ENCODE peak calls at places on chromosome 19, in nine cellular contexts. K, E, P, D, C, G, V, X and R are unnamed samples. For H3K27me3, the result is how much of the 10 kb centered on the place peaks cover.

GRCh38 chr19:32828139-32828538 is 41.4 kb downstream of the SLC7A9 start:
- DNase-seq in V (no peak), X (no peak), P (no peak), E (no peak), G (no peak), C (no peak), D (no peak), K (no peak), R (no peak)

GRCh38 chr19:36008336-36008978 is at the start of gene SYNE4:
- DNase-seq in C (no peak), X (no peak), G (no peak), K (peak), V (peak), P (no peak), E (no peak), D (no peak), R (peak)

GRCh38 chr19:51338563-51339312 is 3.2 kb downstream of the VSIG10L start:
- DNase-seq in C (peak), D (peak), X (peak), G (peak), V (peak), E (peak), K (peak), P (peak), R (peak)

GRCh38 chr19:54001496-54001895 is 10.1 kb downstream of the CACNG6 start:
- DNase-seq in K (no peak), E (no peak), V (no peak), D (no peak), P (no peak), G (no peak), C (no peak), X (no peak), R (no peak)

GRCh38 chr19:2189880-2190279 is 26.1 kb downstream of the DOT1L start:
- DNase-seq in K (no peak), P (no peak), C (no peak), X (no peak), V (no peak), E (no peak), D (no peak), G (no peak), R (no peak)

GRCh38 chr19:58351558-58351878 is 1.8 kb downstream of the A1BG start:
- DNase-seq in E (no peak), C (no peak), P (no peak), V (no peak), X (no peak), K (no peak), G (no peak), D (no peak), R (no peak)

GRCh38 chr19:38266981-38267597 is 2.7 kb downstream of the SPINT2 start:
- DNase-seq in K (peak), X (no peak), P (no peak), C (no peak), D (no peak), G (peak), V (peak), E (no peak), R (no peak)

GRCh38 chr19:54482889-54483288 is 9.8 kb upstream of the CDC42EP5 start:
- DNase-seq in G (no peak), V (no peak), C (no peak), D (no peak), X (no peak), K (no peak), E (no peak), P (no peak), R (no peak)

GRCh38 chr19:2345794-2346663 is 14.0 kb upstream of the TMPRSS9 start:
- DNase-seq in C (no peak), P (no peak), X (no peak), G (no peak), K (peak), E (no peak), V (peak), D (no peak), R (peak)

GRCh38 chr19:8149261-8150094 is at the start of gene FBN3:
- DNase-seq in D (no peak), C (no peak), X (no peak), G (no peak), V (no peak), K (no peak), P (no peak), E (no peak), R (no peak)

GRCh38 chr19:854549-854948 is 2.4 kb downstream of the ELANE start:
- DNase-seq in C (no peak), K (no peak), X (no peak), V (no peak), G (no peak), D (no peak), E (no peak), P (no peak), R (no peak)

GRCh38 chr19:3178377-3178972 is at the start of gene S1PR4:
- DNase-seq in K (peak), G (no peak), E (no peak), X (no peak), D (no peak), C (no peak), V (peak), P (no peak), R (peak)

GRCh38 chr19:14118165-14119051 is 846 bp upstream of the PRKACA start:
- DNase-seq in P (peak), K (peak), V (peak), X (peak), G (peak), E (no peak), C (peak), D (peak), R (peak)

GRCh38 chr19:35436477-35437141 is 11.4 kb upstream of the FFAR2 start:
- DNase-seq in C (no peak), P (no peak), D (no peak), E (no peak), K (peak), V (peak), X (no peak), G (no peak), R (no peak)

GRCh38 chr19:22620912-22621311 is 13.2 kb upstream of the ZNF492 start:
- DNase-seq in K (no peak), V (no peak), G (no peak), P (no peak), D (no peak), E (no peak), C (no peak), X (no peak), R (peak)

GRCh38 chr19:19185853-19186728 is 5.9 kb downstream of the BORCS8 start:
- DNase-seq in V (peak), C (no peak), G (peak), K (peak), D (no peak), X (no peak), P (no peak), E (peak), R (no peak)

GRCh38 chr19:50462970-50463369 is 13.3 kb upstream of the EMC10 start:
- DNase-seq in X (no peak), D (no peak), P (no peak), E (no peak), V (no peak), G (no peak), C (no peak), K (no peak), R (no peak)

GRCh38 chr19:32718286-32718685 is 1.3 kb upstream of the TDRD12 start:
- DNase-seq in C (no peak), E (no peak), K (no peak), G (no peak), D (no peak), V (no peak), X (no peak), P (no peak), R (no peak)

GRCh38 chr19:30240904-30241695 is 131.1 kb upstream of the ZNF536 start:
- DNase-seq in D (no peak), X (no peak), C (no peak), P (no peak), E (no peak), G (no peak), K (no peak), V (no peak), R (no peak)

GRCh38 chr19:40279761-40280607 is 5.2 kb downstream of the AKT2 start:
- DNase-seq in X (no peak), G (no peak), P (no peak), K (no peak), C (no peak), V (no peak), D (no peak), E (no peak), R (no peak)

GRCh38 chr19:1882089-1882785 is 3.1 kb downstream of the ABHD17A start:
- DNase-seq in G (no peak), X (no peak), V (peak), P (no peak), C (no peak), K (no peak), E (no peak), D (no peak), R (peak)

GRCh38 chr19:29302002-29302928 is 89.3 kb upstream of the UQCRFS1 start:
- DNase-seq in P (no peak), K (no peak), C (no peak), G (no peak), E (no peak), D (no peak), X (no peak), V (no peak), R (no peak)

GRCh38 chr19:43501661-43502418 is 2.7 kb downstream of the PHLDB3 start:
- DNase-seq in E (peak), G (no peak), P (no peak), V (no peak), C (no peak), D (no peak), X (no peak), K (no peak), R (no peak)

GRCh38 chr19:45638930-45639729 is at the start of gene EML2:
- DNase-seq in K (peak), V (peak), C (peak), E (no peak), D (no peak), P (no peak), G (no peak), X (no peak), R (peak)

GRCh38 chr19:368624-369020 is 24.0 kb upstream of the MIER2 start:
- DNase-seq in X (no peak), G (no peak), D (no peak), E (no peak), K (peak), C (no peak), P (no peak), V (no peak), R (no peak)

GRCh38 chr19:42423462-42424344 is 3.5 kb downstream of the LIPE start:
- DNase-seq in V (peak), G (peak), K (peak), C (peak), D (peak), P (peak), E (no peak), X (peak), R (peak)

GRCh38 chr19:10295847-10296591 is 6.3 kb downstream of the ICAM5 start:
- DNase-seq in G (no peak), E (no peak), X (no peak), C (no peak), V (no peak), D (no peak), P (no peak), K (peak), R (no peak)
- H3K27me3 ChIP-seq in G (under half), E (under half), X (half or more), C (half or more), V (half or more), D (half or more), P (half or more), K (under half), R (under half)

DNA sequence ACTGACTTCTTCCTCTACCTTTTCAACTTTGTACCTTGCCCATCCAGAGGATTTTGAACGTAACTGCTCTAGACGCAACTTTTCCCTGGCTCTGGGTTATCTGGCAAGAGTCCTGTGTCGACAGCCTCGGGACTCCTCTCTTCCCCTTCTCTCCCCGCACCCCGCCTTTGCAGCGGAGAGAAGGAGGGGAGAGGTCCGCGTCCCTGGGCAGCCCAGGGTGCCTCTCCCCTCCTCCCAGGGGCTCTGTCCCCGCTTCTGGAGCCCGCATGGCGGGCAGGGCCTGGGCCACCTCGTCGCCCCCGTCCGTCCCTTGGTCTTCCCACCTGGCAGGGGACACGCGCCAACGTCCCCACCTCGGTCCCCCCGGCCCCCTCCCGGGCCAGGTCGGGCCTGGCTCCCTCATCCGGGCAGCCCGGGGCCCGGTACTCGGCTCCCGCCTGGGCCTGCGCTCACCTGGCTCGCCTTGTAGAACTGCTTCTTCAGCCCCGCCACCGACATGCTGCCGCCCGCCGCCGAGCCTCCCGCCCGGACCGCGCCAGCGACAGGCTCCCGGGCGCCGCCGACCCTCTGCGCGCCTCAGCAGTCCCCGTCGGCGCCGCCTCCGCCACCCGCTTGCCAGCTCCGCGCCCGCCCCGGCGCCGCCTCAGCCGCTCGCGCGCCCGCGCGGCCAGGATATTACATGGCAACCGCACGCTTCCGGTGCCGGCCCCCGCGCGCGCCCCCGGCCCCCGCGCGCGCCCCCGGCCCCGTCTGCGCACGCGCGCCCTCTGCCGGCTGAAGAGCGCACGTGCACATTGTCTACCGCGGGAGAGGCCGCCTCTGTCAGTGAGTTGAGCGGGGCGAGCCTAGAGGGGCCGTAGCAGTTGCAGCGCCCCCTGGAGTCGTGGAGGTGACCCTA is at the start of gene SH3GL1:
- DNase-seq in K (peak), V (peak), P (peak), C (peak), D (peak), X (peak), G (peak), E (peak), R (peak)
- TF ChIP-seq POLR2A in K (peak), V (peak), P (peak), C (no peak), D (peak), X (no peak), G (peak), E (no peak), R (peak)

DNA sequence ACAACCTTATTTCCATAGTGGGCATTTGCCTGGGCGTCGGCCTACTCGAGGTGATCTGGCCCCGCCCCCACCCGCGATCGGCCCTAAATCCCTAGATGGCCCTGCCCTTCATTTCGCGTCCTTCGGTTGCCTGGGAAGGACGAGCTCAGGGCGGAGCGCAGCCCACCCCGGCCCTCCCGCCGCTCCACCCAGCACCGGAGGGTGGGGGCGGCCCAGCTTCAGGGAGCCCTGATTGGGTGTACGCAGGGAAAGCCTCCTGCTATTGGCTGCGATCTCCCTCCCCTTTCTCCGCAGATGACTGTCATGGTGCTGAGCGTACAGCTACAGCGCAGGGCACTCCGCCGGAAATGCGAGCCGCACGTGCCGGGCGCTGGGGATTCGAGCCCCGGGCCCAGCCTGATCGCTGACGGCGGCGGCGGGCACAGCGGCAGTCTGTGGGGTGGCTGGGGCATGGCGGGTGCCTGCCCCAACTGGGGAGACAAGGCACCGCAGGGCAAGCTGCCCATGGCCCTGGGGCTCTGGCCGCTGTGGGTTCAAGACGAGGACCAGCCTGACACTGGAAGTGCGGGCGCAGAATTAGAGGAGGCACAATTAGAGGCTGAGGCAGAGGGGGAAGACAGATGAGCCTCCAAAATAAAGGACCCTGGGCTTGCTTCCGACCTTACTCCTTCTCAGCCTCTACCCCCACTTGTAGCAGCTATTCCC is 4.3 kb downstream of the CD37 start:
- DNase-seq in C (peak), D (peak), K (peak), V (peak), P (peak), X (no peak), G (peak), E (peak), R (peak)
- H3K4me3 ChIP-seq in C (peak), D (peak), K (peak), V (peak), P (peak), X (peak), G (no peak), E (peak), R (peak)

DNA sequence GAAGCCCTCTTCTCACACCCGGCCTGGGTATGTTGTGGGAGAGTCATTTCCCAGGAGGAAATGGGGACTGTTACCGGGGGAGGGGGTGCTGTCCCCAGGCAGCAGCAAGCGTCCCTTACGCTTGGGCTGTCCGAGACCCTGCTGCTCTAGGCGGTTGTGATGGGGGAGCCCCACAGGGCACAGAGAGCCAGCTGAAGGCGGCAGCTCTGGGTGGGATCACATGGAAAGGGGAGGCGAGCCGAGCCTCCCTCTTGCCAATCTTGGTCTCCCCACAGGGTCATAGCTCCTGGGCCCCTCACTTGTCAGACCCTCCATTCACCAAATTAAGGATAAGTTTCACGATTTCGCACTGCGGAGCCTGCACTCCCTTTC is 22.0 kb downstream of the EPN1 start:
- DNase-seq in P (no peak), K (no peak), X (no peak), G (no peak), E (no peak), C (no peak), V (no peak), D (no peak), R (no peak)
- H3K27me3 ChIP-seq in P (under half), K (under half), X (under half), G (under half), E (under half), C (under half), V (under half), D (under half), R (under half)

DNA sequence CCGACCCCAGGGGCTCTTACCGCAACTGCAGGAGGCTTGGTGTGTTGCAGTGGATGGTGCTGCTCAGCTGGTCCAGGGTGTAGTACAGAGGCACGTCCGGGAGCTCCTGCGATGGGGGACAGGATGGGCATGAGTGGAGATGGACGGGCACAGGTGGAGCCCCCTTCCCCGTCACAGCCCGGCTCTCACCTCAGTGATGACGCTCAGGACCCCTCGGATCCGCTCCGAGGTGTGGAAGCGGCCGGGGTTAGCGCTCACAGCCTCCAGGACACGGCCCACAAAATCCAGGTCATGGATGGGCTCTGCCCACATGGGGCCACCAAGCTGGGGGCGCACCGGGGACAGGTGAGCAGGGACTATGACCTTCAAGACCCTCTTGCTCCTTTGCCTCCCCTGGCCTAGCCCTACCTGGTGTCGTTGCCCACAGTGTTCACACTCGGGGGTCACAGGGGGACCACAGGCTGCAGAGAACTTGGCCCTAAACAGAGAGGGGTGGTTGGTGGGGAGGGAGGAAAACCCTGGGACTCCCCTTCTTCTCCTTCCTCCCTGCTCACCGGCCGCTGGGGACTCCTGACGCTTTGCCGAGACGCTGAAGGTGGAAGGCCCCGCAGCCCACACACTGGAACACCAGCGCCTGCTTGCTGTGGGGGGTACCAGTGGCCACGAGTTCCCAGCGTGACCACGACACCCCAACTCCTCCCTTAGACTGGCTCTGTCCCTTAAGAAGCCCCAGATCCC is 6.9 kb upstream of the LYL1 start:
- DNase-seq in P (no peak), X (no peak), G (no peak), E (no peak), D (no peak), V (no peak), K (no peak), C (no peak), R (no peak)
- TF ChIP-seq POLR2A in P (no peak), X (no peak), G (no peak), E (no peak), D (no peak), V (no peak), K (no peak), C (no peak), R (no peak)

GRCh38 chr19:15320118-15320517 is 12.2 kb downstream of the BRD4 start:
- DNase-seq in X (no peak), K (no peak), V (no peak), G (peak), C (no peak), D (no peak), E (no peak), P (no peak), R (no peak)

GRCh38 chr19:15323496-15324235 is 8.7 kb downstream of the BRD4 start:
- DNase-seq in X (no peak), E (no peak), K (peak), V (peak), D (peak), C (no peak), G (peak), P (no peak), R (peak)

GRCh38 chr19:15321739-15322138 is 10.6 kb downstream of the BRD4 start:
- DNase-seq in C (no peak), D (no peak), P (no peak), X (no peak), V (no peak), G (no peak), K (no peak), E (no peak), R (no peak)

GRCh38 chr19:15328312-15328711 is 4.0 kb downstream of the BRD4 start:
- DNase-seq in C (no peak), P (no peak), E (no peak), X (no peak), D (no peak), K (no peak), G (no peak), V (no peak), R (no peak)

DNA sequence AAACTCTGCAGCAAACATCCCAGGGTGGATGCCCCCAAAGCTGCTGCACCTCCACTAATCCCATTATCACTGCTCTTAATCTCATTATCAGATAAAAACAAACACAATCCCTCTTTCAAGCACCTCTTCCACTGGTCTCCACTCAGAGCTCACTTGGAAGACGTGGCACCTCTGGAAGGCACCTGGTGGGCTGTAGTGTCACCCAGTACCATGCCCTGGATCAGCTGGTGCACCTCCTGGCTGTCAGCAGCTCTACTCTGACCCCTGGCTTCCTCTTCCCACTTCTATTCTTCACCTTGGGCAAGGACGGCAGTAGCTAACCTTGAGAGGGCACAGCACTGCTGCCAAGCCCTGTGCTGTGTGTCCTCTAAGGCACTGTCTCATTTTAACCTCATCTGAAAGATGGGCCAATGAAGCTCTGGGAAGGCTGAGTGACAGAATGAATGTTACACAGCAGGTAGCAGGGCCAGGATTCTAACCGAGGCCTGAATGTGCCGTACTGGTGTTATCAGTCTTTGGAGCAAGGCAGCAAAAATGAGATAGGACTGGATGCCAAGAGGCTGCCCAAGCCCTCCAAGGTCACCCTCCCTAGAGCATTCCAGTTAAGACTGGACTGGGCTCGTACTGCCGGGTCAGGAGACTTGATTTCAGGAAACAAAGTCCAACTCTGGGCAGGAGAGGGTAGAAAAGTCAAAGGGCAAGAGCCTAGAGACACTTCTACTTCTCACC is 7.4 kb downstream of the BRD4 start:
- DNase-seq in X (no peak), E (no peak), P (no peak), D (no peak), V (no peak), C (no peak), G (no peak), K (no peak), R (no peak)
- H3K4me3 ChIP-seq in X (no peak), E (no peak), P (no peak), D (no peak), V (no peak), C (no peak), G (no peak), K (peak), R (no peak)